ENCODE peak calls at places on chromosomes 12 and 14, in nine cellular contexts. S, H, P, V, L, I, X, J and M are unnamed samples.

GRCh38 chr14:69684461-69685183 is 73.2 kb downstream of the SUSD6 start:
- DNase-seq in S (no peak), H (no peak), P (no peak), V (no peak), L (no peak), I (no peak), X (no peak), J (no peak), M (no peak)

GRCh38 chr14:32319368-32320049 is 9.6 kb upstream of the AKAP6 start:
- DNase-seq in S (no peak), H (no peak), P (no peak), V (no peak), L (no peak), I (no peak), X (no peak), J (no peak), M (no peak)

GRCh38 chr12:95918194-95918993 is 24.0 kb downstream of the CCDC38 start:
- DNase-seq in S (peak; percentile 71), H (peak; percentile 37), P (peak; percentile 86), V (peak; percentile 21), L (peak; percentile 70), I (peak; percentile 39), X (peak; percentile 71), J (no peak), M (peak; percentile 27)

GRCh38 chr12:22667122-22667521 is 42.2 kb downstream of the ETNK1 start:
- DNase-seq in S (no peak), H (no peak), P (no peak), V (no peak), L (no peak), I (no peak), X (no peak), J (no peak), M (no peak)

GRCh38 chr12:107761502-107761904 is 566 bp upstream of the PRDM4 start:
- DNase-seq in S (no peak), H (no peak), P (peak; percentile 58), V (no peak), L (peak; percentile 46), I (no peak), X (no peak), J (no peak), M (no peak)

GRCh38 chr12:30862486-30862885 is 64.1 kb upstream of the TSPAN11 start:
- DNase-seq in S (no peak), H (no peak), P (no peak), V (no peak), L (peak; percentile 22), I (no peak), X (no peak), J (no peak), M (no peak)

GRCh38 chr14:98834119-98834518 is 437.9 kb downstream of the BCL11B start:
- DNase-seq in S (no peak), H (no peak), P (no peak), V (no peak), L (no peak), I (no peak), X (no peak), J (no peak), M (no peak)

GRCh38 chr12:79053394-79053793 is 188.8 kb downstream of the SYT1 start:
- DNase-seq in S (no peak), H (no peak), P (no peak), V (no peak), L (no peak), I (no peak), X (no peak), J (no peak), M (no peak)

GRCh38 chr12:21860128-21860527 is 81.1 kb downstream of the ABCC9 start:
- DNase-seq in S (no peak), H (no peak), P (no peak), V (no peak), L (no peak), I (no peak), X (no peak), J (no peak), M (no peak)

GRCh38 chr14:50714452-50715073 is 46.5 kb upstream of the SAV1 start:
- DNase-seq in S (peak; percentile 13), H (peak; percentile 16), P (peak; percentile 61), V (peak; percentile 6), L (peak; percentile 29), I (no peak), X (peak; percentile 12), J (no peak), M (peak; percentile 8)

GRCh38 chr12:94277426-94278000 is 129.1 kb downstream of the PLXNC1 start:
- DNase-seq in S (no peak), H (no peak), P (no peak), V (no peak), L (no peak), I (no peak), X (peak; percentile 46), J (no peak), M (no peak)

GRCh38 chr12:88036368-88036965 is 7.3 kb upstream of the C12orf50 start:
- DNase-seq in S (no peak), H (no peak), P (no peak), V (no peak), L (no peak), I (no peak), X (no peak), J (no peak), M (peak; percentile 51)

GRCh38 chr14:33127531-33127930 is 188.9 kb downstream of the NPAS3 start:
- DNase-seq in S (no peak), H (no peak), P (no peak), V (no peak), L (no peak), I (no peak), X (no peak), J (no peak), M (no peak)

GRCh38 chr14:36167431-36167830 is 9.1 kb downstream of the PTCSC3 start:
- DNase-seq in S (no peak), H (no peak), P (peak; percentile 29), V (no peak), L (no peak), I (no peak), X (no peak), J (no peak), M (no peak)

GRCh38 chr12:121794532-121795028 is 1.1 kb upstream of the RHOF start:
- DNase-seq in S (no peak), H (no peak), P (no peak), V (peak; percentile 31), L (peak; percentile 58), I (no peak), X (no peak), J (no peak), M (no peak)

GRCh38 chr12:64670039-64670438 is 59.7 kb downstream of the RASSF3 start:
- DNase-seq in S (no peak), H (no peak), P (no peak), V (no peak), L (peak; percentile 34), I (no peak), X (no peak), J (no peak), M (no peak)
- TF ChIP-seq REST in S (peak; percentile 53), H (no peak), P (no peak), V (no peak), L (peak; percentile 59), I (no peak), X (no peak), J (no peak), M (no peak)

GRCh38 chr12:91603060-91603459 is 420.4 kb upstream of the DCN start:
- DNase-seq in S (no peak), H (no peak), P (no peak), V (no peak), L (no peak), I (no peak), X (no peak), J (no peak), M (no peak)
- TF ChIP-seq REST in S (no peak), H (no peak), P (no peak), V (no peak), L (no peak), I (no peak), X (no peak), J (no peak), M (no peak)

GRCh38 chr12:63864456-63864709 is 19.9 kb downstream of the SRGAP1 start:
- DNase-seq in S (no peak), H (no peak), P (no peak), V (no peak), L (no peak), I (no peak), X (no peak), J (no peak), M (no peak)
- TF ChIP-seq REST in S (no peak), H (no peak), P (no peak), V (no peak), L (no peak), I (no peak), X (no peak), J (no peak), M (no peak)

GRCh38 chr14:22602853-22603252 is 4.8 kb downstream of the ABHD4 start:
- DNase-seq in S (peak; percentile 73), H (no peak), P (no peak), V (no peak), L (no peak), I (no peak), X (no peak), J (no peak), M (no peak)

GRCh38 chr14:22599349-22599748 is 1.2 kb downstream of the ABHD4 start:
- DNase-seq in S (no peak), H (no peak), P (no peak), V (no peak), L (no peak), I (no peak), X (no peak), J (no peak), M (no peak)

GRCh38 chr14:22600027-22600426 is 1.9 kb downstream of the ABHD4 start:
- DNase-seq in S (no peak), H (no peak), P (no peak), V (no peak), L (no peak), I (no peak), X (no peak), J (no peak), M (no peak)

GRCh38 chr14:22602011-22602410 is 3.9 kb downstream of the ABHD4 start:
- DNase-seq in S (no peak), H (no peak), P (no peak), V (no peak), L (no peak), I (no peak), X (no peak), J (no peak), M (no peak)

DNA sequence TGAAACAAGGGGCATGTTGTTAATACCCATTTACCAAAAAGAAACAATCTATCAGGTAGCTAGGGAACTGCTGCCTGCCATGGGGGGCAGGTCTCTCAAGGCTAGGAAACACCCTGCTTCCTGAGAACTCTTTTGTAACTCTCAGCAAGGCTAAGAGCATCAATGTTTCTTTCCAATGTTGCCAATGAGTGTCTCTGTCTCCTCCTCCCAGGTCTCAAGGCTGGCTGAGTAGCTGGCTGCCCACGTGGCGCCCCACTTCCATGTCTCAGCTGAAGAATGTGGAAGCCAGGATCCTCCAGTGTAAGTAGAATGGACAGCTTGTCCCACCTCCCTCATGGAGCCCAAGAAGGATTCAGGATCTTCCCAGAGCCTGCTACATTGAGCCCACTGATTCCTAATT is 3.4 kb downstream of the ABHD4 start:
- DNase-seq in S (no peak), H (no peak), P (no peak), V (no peak), L (no peak), I (no peak), X (no peak), J (no peak), M (no peak)
- TF ChIP-seq REST in S (no peak), H (no peak), P (no peak), V (no peak), L (no peak), I (no peak), X (no peak), J (no peak), M (no peak)